ENCODE peak calls at places on chromosomes 5 and 9, in seven cellular contexts. N is frontal cortex, D is osteocyte, S is AG09319, O is amniotic stem cell, X is COR-L47, G is breast epithelium. V is an unnamed sample.

GRCh38 chr9:130383979-130384676 is 60.6 kb upstream of the ASS1 start:
- DNase-seq in N (no peak), D (no peak), S (no peak), O (no peak), X (no peak), G (no peak), V (no peak)

GRCh38 chr5:1516615-1517601 is 6.9 kb downstream of the LPCAT1 start:
- DNase-seq in N (no peak), D (peak; percentile 74), S (peak; percentile 44), O (peak; percentile 29), X (no peak), G (no peak), V (no peak)

GRCh38 chr5:94777163-94777885 is 158.9 kb downstream of the SLF1 start:
- DNase-seq in N (no peak), D (no peak), S (no peak), O (no peak), X (no peak), G (no peak), V (no peak)

GRCh38 chr5:82365744-82366228 is 87.6 kb upstream of the RPS23 start:
- DNase-seq in N (no peak), D (no peak), S (no peak), O (no peak), X (no peak), G (no peak), V (no peak)

GRCh38 chr9:18826248-18826647 is 206.8 kb downstream of the SAXO1 start:
- DNase-seq in N (no peak), D (no peak), S (no peak), O (no peak), X (peak; percentile 45), G (no peak), V (no peak)

GRCh38 chr9:30116673-30117217 is 2267.7 kb upstream of the ACO1 start:
- DNase-seq in N (no peak), D (no peak), S (no peak), O (no peak), X (no peak), G (no peak), V (no peak)

GRCh38 chr9:120445974-120446373 is 134.0 kb downstream of the CDK5RAP2 start:
- DNase-seq in N (no peak), D (no peak), S (no peak), O (no peak), X (peak; percentile 29), G (no peak), V (no peak)

GRCh38 chr9:97980918-97981827 is 2.0 kb upstream of the ANP32B start:
- DNase-seq in N (peak; percentile 44), D (no peak), S (no peak), O (no peak), X (no peak), G (peak; percentile 71), V (no peak)

GRCh38 chr5:109485030-109485429 is 75.3 kb upstream of the PJA2 start:
- DNase-seq in N (no peak), D (no peak), S (no peak), O (no peak), X (peak; percentile 94), G (peak; percentile 45), V (no peak)

GRCh38 chr5:31593676-31594075 is 45.3 kb upstream of the PDZD2 start:
- DNase-seq in N (no peak), D (no peak), S (no peak), O (no peak), X (no peak), G (no peak), V (no peak)

GRCh38 chr9:20650313-20650712 is 28.0 kb upstream of the MLLT3 start:
- DNase-seq in N (no peak), D (no peak), S (no peak), O (no peak), X (no peak), G (no peak), V (no peak)

GRCh38 chr5:94243612-94244011 is 374.8 kb downstream of the KIAA0825 start:
- DNase-seq in N (no peak), D (no peak), S (no peak), O (no peak), X (no peak), G (no peak), V (no peak)

GRCh38 chr9:77883846-77884771 is 147.5 kb downstream of the GNAQ start:
- DNase-seq in N (no peak), D (no peak), S (no peak), O (peak; percentile 15), X (no peak), G (peak; percentile 54), V (no peak)

GRCh38 chr5:35117960-35118359 is 70.2 kb upstream of the AGXT2 start:
- DNase-seq in N (no peak), D (no peak), S (no peak), O (no peak), X (no peak), G (no peak), V (no peak)

GRCh38 chr9:137814436-137814835 is 63.1 kb upstream of the CACNA1B start:
- DNase-seq in N (no peak), D (no peak), S (no peak), O (no peak), X (no peak), G (no peak), V (no peak)

GRCh38 chr9:138120511-138121437 is 243.2 kb downstream of the CACNA1B start:
- DNase-seq in N (no peak), D (no peak), S (no peak), O (no peak), X (no peak), G (no peak), V (no peak)

GRCh38 chr5:143350790-143351603 is 52.5 kb downstream of the NR3C1 start:
- DNase-seq in N (no peak), D (no peak), S (peak; percentile 15), O (no peak), X (no peak), G (no peak), V (no peak)

GRCh38 chr9:91119147-91119546 is 242.6 kb downstream of the AUH start:
- DNase-seq in N (no peak), D (no peak), S (no peak), O (peak; percentile 36), X (no peak), G (no peak), V (no peak)

GRCh38 chr5:137997726-137998213 is 35.1 kb downstream of the FAM13B start:
- DNase-seq in N (no peak), D (no peak), S (no peak), O (no peak), X (no peak), G (no peak), V (no peak)

GRCh38 chr5:120252839-120253238 is 211.3 kb upstream of the PRR16 start:
- DNase-seq in N (no peak), D (no peak), S (no peak), O (no peak), X (peak; percentile 21), G (no peak), V (no peak)

GRCh38 chr9:126415741-126416370 is 89.2 kb downstream of the MVB12B start:
- DNase-seq in N (no peak), D (no peak), S (no peak), O (no peak), X (no peak), G (no peak), V (no peak)

GRCh38 chr5:124342027-124342471 is 404.4 kb downstream of the ZNF608 start:
- DNase-seq in N (no peak), D (no peak), S (peak; percentile 66), O (no peak), X (no peak), G (no peak), V (no peak)

GRCh38 chr5:19795218-19795617 is 192.8 kb downstream of the CDH18 start:
- DNase-seq in N (no peak), D (no peak), S (no peak), O (no peak), X (peak; percentile 2), G (no peak), V (no peak)

GRCh38 chr9:98698856-98699255 is 9.9 kb downstream of the GABBR2 start:
- DNase-seq in N (no peak), D (no peak), S (no peak), O (no peak), X (no peak), G (no peak), V (no peak)

GRCh38 chr5:164868761-164869160 is 1363.3 kb downstream of the MAT2B start:
- DNase-seq in N (no peak), D (no peak), S (no peak), O (no peak), X (no peak), G (no peak), V (no peak)

GRCh38 chr5:93585753-93586385 is 2.8 kb downstream of the NR2F1 start:
- DNase-seq in N (no peak), D (no peak), S (no peak), O (no peak), X (peak; percentile 59), G (no peak), V (no peak)

GRCh38 chr9:122900791-122901190 is 4.4 kb downstream of the RC3H2 start:
- DNase-seq in N (no peak), D (no peak), S (no peak), O (no peak), X (no peak), G (no peak), V (no peak)

GRCh38 chr9:129111762-129112151 is 542 bp downstream of the PTPA start:
- DNase-seq in N (no peak), D (no peak), S (no peak), O (peak; percentile 6), X (peak; percentile 20), G (no peak), V (peak; percentile 32)

GRCh38 chr5:77239126-77239741 is 28.8 kb downstream of the PDE8B start:
- DNase-seq in N (no peak), D (no peak), S (no peak), O (no peak), X (no peak), G (no peak), V (no peak)

GRCh38 chr5:128903550-128903949 is 61.7 kb upstream of the SLC27A6 start:
- DNase-seq in N (no peak), D (no peak), S (no peak), O (no peak), X (no peak), G (no peak), V (no peak)

GRCh38 chr9:19471737-19472648 is 63.2 kb downstream of the ACER2 start:
- DNase-seq in N (peak; percentile 58), D (no peak), S (no peak), O (peak; percentile 17), X (peak; percentile 60), G (peak; percentile 29), V (peak; percentile 57)

GRCh38 chr9:82254646-82255367 is 266.2 kb downstream of the SPATA31D1 start:
- DNase-seq in N (no peak), D (no peak), S (no peak), O (no peak), X (no peak), G (no peak), V (no peak)

GRCh38 chr5:133251296-133252132 is 199.7 kb downstream of the HSPA4 start:
- DNase-seq in N (no peak), D (no peak), S (no peak), O (no peak), X (peak; percentile 95), G (peak; percentile 45), V (no peak)

GRCh38 chr5:149731617-149732400 is 1.7 kb downstream of the PPARGC1B start:
- DNase-seq in N (peak; percentile 70), D (peak; percentile 86), S (no peak), O (no peak), X (peak; percentile 42), G (peak; percentile 81), V (no peak)

GRCh38 chr5:23721336-23721735 is 213.9 kb downstream of the PRDM9 start:
- DNase-seq in N (no peak), D (no peak), S (no peak), O (no peak), X (no peak), G (no peak), V (no peak)

GRCh38 chr9:20566401-20566800 is 55.9 kb downstream of the MLLT3 start:
- DNase-seq in N (no peak), D (no peak), S (no peak), O (no peak), X (no peak), G (no peak), V (no peak)

GRCh38 chr9:77384406-77384805 is 207.1 kb downstream of the VPS13A start:
- DNase-seq in N (no peak), D (no peak), S (peak; percentile 10), O (no peak), X (no peak), G (no peak), V (no peak)

V was measured in D721Med.